ENCODE peak calls at places on chromosome 14, in eight cellular contexts. A is tibial artery, Z is activated B cell treated with CpG ODN at 0.5 μM for 24 hours, M is glutamatergic neuron, R is WTC11, N is breast epithelium, I is foreskin keratinocyte, B is fibroblast of pulmonary artery. L is an unnamed sample.

GRCh38 chr14:50666772-50667490 is 1.2 kb downstream of the SAV1 start:
- DNase-seq in I (peak), B (peak), Z (no peak), R (no peak), M (no peak), A (peak), N (no peak), L (no peak)

GRCh38 chr14:89702151-89702936 is 252.2 kb downstream of the EFCAB11 start:
- DNase-seq in A (no peak), R (no peak), I (no peak), N (no peak), Z (no peak), B (peak), M (no peak), L (no peak)

GRCh38 chr14:52369305-52369781 is 55.2 kb downstream of the PTGER2 start:
- DNase-seq in N (no peak), Z (no peak), I (no peak), R (no peak), M (no peak), A (no peak), B (peak), L (no peak)

GRCh38 chr14:104132981-104133380 is 5.4 kb upstream of the KIF26A start:
- DNase-seq in Z (no peak), I (no peak), A (peak), N (no peak), R (peak), B (no peak), M (peak), L (peak)

GRCh38 chr14:24632761-24633160 is 1.2 kb downstream of the GZMB start:
- DNase-seq in I (no peak), R (no peak), N (no peak), A (no peak), Z (no peak), B (no peak), M (no peak), L (no peak)

GRCh38 chr14:105067140-105067968 is 2.1 kb upstream of the GPR132 start:
- DNase-seq in M (no peak), B (peak), Z (no peak), A (peak), I (no peak), N (no peak), R (no peak), L (no peak)

GRCh38 chr14:61140271-61140670 is 140.9 kb downstream of the TMEM30B start:
- DNase-seq in M (no peak), N (no peak), R (no peak), A (no peak), B (no peak), I (no peak), Z (no peak), L (no peak)

GRCh38 chr14:77593501-77593911 is 22.9 kb downstream of the SPTLC2 start:
- DNase-seq in R (no peak), Z (no peak), M (no peak), B (peak), A (no peak), N (no peak), I (peak), L (no peak)

GRCh38 chr14:61561144-61561543 is 134.2 kb upstream of the HIF1A start:
- DNase-seq in M (no peak), I (no peak), R (no peak), Z (no peak), A (no peak), B (peak), N (no peak), L (no peak)

GRCh38 chr14:35368139-35368460 is 36.4 kb downstream of the NFKBIA start:
- DNase-seq in B (no peak), N (no peak), I (no peak), R (no peak), Z (no peak), M (no peak), A (no peak), L (no peak)

GRCh38 chr14:79514700-79515099 is 696.6 kb downstream of the DIO2 start:
- DNase-seq in M (no peak), B (peak), R (no peak), Z (no peak), N (no peak), A (no peak), I (peak), L (no peak)

GRCh38 chr14:105500726-105501101 is 9.7 kb downstream of the TEDC1 start:
- DNase-seq in R (no peak), B (no peak), Z (no peak), A (peak), N (no peak), M (no peak), I (no peak), L (no peak)

GRCh38 chr14:28666961-28667360 is 99.6 kb upstream of the FOXG1 start:
- DNase-seq in I (no peak), Z (no peak), A (no peak), R (no peak), N (no peak), B (no peak), M (no peak), L (no peak)

GRCh38 chr14:106224694-106224971 is 698.2 kb downstream of the TMEM121 start:
- DNase-seq in Z (no peak), I (no peak), N (no peak), A (no peak), R (no peak), B (no peak), M (no peak), L (no peak)

GRCh38 chr14:23544511-23545447 is 6.8 kb downstream of the ZFHX2 start:
- DNase-seq in A (no peak), N (no peak), I (no peak), B (no peak), R (peak), M (peak), Z (no peak), L (no peak)

GRCh38 chr14:64410084-64410774 is 22.1 kb downstream of the MTHFD1 start:
- DNase-seq in N (no peak), A (no peak), R (peak), I (no peak), B (peak), M (no peak), Z (no peak), L (no peak)

GRCh38 chr14:35740215-35740614 is 68.9 kb downstream of the RALGAPA1 start:
- DNase-seq in B (no peak), M (no peak), Z (no peak), R (no peak), A (no peak), I (no peak), N (no peak), L (no peak)

GRCh38 chr14:103142031-103142430 is 18.8 kb downstream of the TNFAIP2 start:
- DNase-seq in B (no peak), N (no peak), A (no peak), R (no peak), M (no peak), Z (no peak), I (no peak), L (no peak)

GRCh38 chr14:91679273-91679672 is 52.6 kb downstream of the CATSPERB start:
- DNase-seq in M (no peak), B (no peak), R (no peak), Z (no peak), N (no peak), A (no peak), I (no peak), L (no peak)

GRCh38 chr14:26577711-26578110 is 20.1 kb downstream of the NOVA1 start:
- DNase-seq in N (no peak), A (no peak), M (no peak), R (no peak), Z (no peak), I (no peak), B (no peak), L (no peak)

GRCh38 chr14:69464829-69465228 is 19.7 kb upstream of the PLEKHD1 start:
- DNase-seq in I (no peak), A (no peak), N (no peak), Z (no peak), R (no peak), M (no peak), B (peak), L (no peak)

GRCh38 chr14:51950007-51950406 is 39.3 kb upstream of the RTRAF start:
- DNase-seq in Z (no peak), R (no peak), M (no peak), B (no peak), N (no peak), I (no peak), A (no peak), L (no peak)

GRCh38 chr14:93206793-93207467 is at the start of the genes GON7 and UBR7:
- DNase-seq in N (peak), M (peak), B (peak), R (peak), A (peak), I (peak), Z (peak), L (peak)

GRCh38 chr14:93212432-93212831 is 5.4 kb downstream of the UBR7 start:
- DNase-seq in B (no peak), R (no peak), I (no peak), N (no peak), M (no peak), Z (no peak), A (no peak), L (no peak)

GRCh38 chr14:93207468-93208308 is 632 bp downstream of the UBR7 start:
- DNase-seq in M (peak), R (peak), A (peak), Z (no peak), B (peak), N (no peak), I (peak), L (no peak)
- TF ChIP-seq CTCF in M (peak), R (no peak), A (no peak), Z (no peak), B (peak), N (no peak), I (peak), L (no peak)

GRCh38 chr14:71690478-71690877 is 241.8 kb upstream of the RGS6 start:
- DNase-seq in R (no peak), A (no peak), Z (no peak), I (no peak), B (no peak), N (no peak), M (no peak), L (no peak)

GRCh38 chr14:71695603-71696350 is 236.5 kb upstream of the RGS6 start:
- DNase-seq in B (no peak), Z (no peak), I (no peak), A (no peak), M (no peak), R (no peak), N (no peak), L (no peak)

GRCh38 chr14:71692496-71692895 is 239.7 kb upstream of the RGS6 start:
- DNase-seq in B (peak), R (no peak), Z (no peak), A (no peak), I (no peak), N (no peak), M (no peak), L (no peak)

GRCh38 chr14:71694888-71695505 is 237.2 kb upstream of the RGS6 start:
- DNase-seq in I (no peak), B (no peak), Z (no peak), N (no peak), R (no peak), M (no peak), A (no peak), L (no peak)

DNA sequence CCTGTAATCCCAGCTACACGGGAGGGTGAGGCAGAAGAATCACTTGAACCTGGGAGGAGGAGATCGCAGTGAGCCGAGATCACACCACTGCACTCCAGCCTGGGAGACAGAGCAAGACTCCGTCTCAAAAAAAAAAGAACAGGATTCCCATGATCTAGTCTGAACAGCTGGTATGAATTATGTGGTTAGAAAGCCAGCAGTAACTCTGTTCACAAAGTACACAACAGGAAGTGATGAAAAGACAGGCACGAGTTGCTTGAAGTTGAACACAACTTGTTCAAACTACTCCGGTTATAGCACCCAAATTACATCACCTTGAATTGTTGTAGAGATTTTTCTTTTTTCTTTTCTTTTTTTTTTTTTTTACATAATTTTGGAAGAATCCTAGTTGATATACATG is 238.9 kb upstream of the RGS6 start:
- DNase-seq in R (no peak), A (no peak), Z (no peak), B (peak), M (no peak), N (no peak), I (no peak), L (no peak)
- TF ChIP-seq CTCF in R (no peak), A (no peak), Z (no peak), B (no peak), M (no peak), N (no peak), I (no peak), L (no peak)

GRCh38 chr14:92945959-92946846 is 23.3 kb downstream of the CHGA start:
- DNase-seq in R (no peak), A (no peak), Z (no peak), M (peak), B (peak), N (peak), I (no peak), L (no peak)

GRCh38 chr14:92944976-92945375 is 22.0 kb downstream of the CHGA start:
- DNase-seq in A (no peak), N (no peak), I (no peak), Z (no peak), B (no peak), M (peak), R (no peak), L (no peak)

GRCh38 chr14:92946847-92947545 is 24.0 kb downstream of the CHGA start:
- DNase-seq in N (no peak), B (no peak), I (no peak), M (no peak), A (no peak), R (no peak), Z (no peak), L (no peak)

GRCh38 chr14:92943855-92944570 is 21.1 kb downstream of the CHGA start:
- DNase-seq in A (no peak), Z (no peak), R (no peak), N (no peak), B (no peak), I (no peak), M (no peak), L (no peak)

GRCh38 chr14:92945544-92945943 is 22.6 kb downstream of the CHGA start:
- DNase-seq in A (no peak), R (no peak), Z (no peak), B (no peak), N (no peak), M (peak), I (no peak), L (no peak)
- TF ChIP-seq CTCF in A (no peak), R (no peak), Z (no peak), B (no peak), N (no peak), M (no peak), I (no peak), L (no peak)

GRCh38 chr14:95434161-95434560 is 82.3 kb downstream of the SYNE3 start:
- DNase-seq in Z (no peak), B (no peak), A (no peak), N (no peak), M (no peak), R (no peak), I (no peak), L (no peak)

GRCh38 chr14:95428557-95428956 is 87.9 kb downstream of the SYNE3 start:
- DNase-seq in M (no peak), A (no peak), B (no peak), I (no peak), N (no peak), Z (no peak), R (no peak), L (no peak)

GRCh38 chr14:95433094-95433478 is 83.4 kb downstream of the SYNE3 start:
- DNase-seq in N (no peak), M (no peak), I (no peak), R (no peak), B (no peak), A (no peak), Z (no peak), L (no peak)

GRCh38 chr14:95432152-95433093 is 84.0 kb downstream of the SYNE3 start:
- DNase-seq in B (peak), A (no peak), R (peak), M (peak), Z (no peak), N (no peak), I (no peak), L (peak)

GRCh38 chr14:95431199-95432145 is 85.0 kb downstream of the SYNE3 start:
- DNase-seq in M (no peak), N (no peak), I (no peak), B (peak), A (no peak), R (peak), Z (no peak), L (no peak)
- TF ChIP-seq CTCF in M (peak), N (peak), I (peak), B (peak), A (peak), R (no peak), Z (no peak), L (peak)

L was measured in mesothelial cell of epicardium.